ENCODE peak calls at places on chromosome 4, in six cellular contexts. One of them, this sample, is unnamed.

GRCh38 chr4:6467600-6467999 is 4.8 kb downstream of the PPP2R2C start:
- DNase-seq in SW480: no peak
- DNase-seq in cardiac fibroblast: no peak
- DNase-seq in iPS-NIHi11: no peak
- DNase-seq in RCC 7860: no peak
- DNase-seq in T-cell: no peak
- DNase-seq in this sample: peak; percentile 7

GRCh38 chr4:1172228-1172851 is at the start of gene SPON2:
- DNase-seq in SW480: no peak
- DNase-seq in cardiac fibroblast: peak; percentile 28
- DNase-seq in iPS-NIHi11: peak; percentile 71
- DNase-seq in RCC 7860: no peak
- DNase-seq in T-cell: no peak
- DNase-seq in this sample: peak; percentile 88

GRCh38 chr4:149371021-149371420 is 444.6 kb downstream of the IQCM start:
- DNase-seq in SW480: peak; percentile 64
- DNase-seq in cardiac fibroblast: peak; percentile 81
- DNase-seq in iPS-NIHi11: peak; percentile 74
- DNase-seq in RCC 7860: peak; percentile 23
- DNase-seq in T-cell: no peak
- DNase-seq in this sample: peak; percentile 15

GRCh38 chr4:98529970-98530569 is 128.3 kb downstream of the TSPAN5 start:
- DNase-seq in SW480: no peak
- DNase-seq in cardiac fibroblast: no peak
- DNase-seq in iPS-NIHi11: no peak
- DNase-seq in RCC 7860: no peak
- DNase-seq in T-cell: no peak
- DNase-seq in this sample: no peak

GRCh38 chr4:17780461-17781071 is 855 bp downstream of the FAM184B start:
- DNase-seq in SW480: no peak
- DNase-seq in cardiac fibroblast: peak; percentile 15
- DNase-seq in iPS-NIHi11: no peak
- DNase-seq in RCC 7860: no peak
- DNase-seq in T-cell: no peak
- DNase-seq in this sample: no peak

GRCh38 chr4:16212138-16212782 is 14.0 kb downstream of the TAPT1 start:
- DNase-seq in SW480: no peak
- DNase-seq in cardiac fibroblast: no peak
- DNase-seq in iPS-NIHi11: no peak
- DNase-seq in RCC 7860: no peak
- DNase-seq in T-cell: no peak
- DNase-seq in this sample: no peak

GRCh38 chr4:123412700-123413512 is 16.3 kb downstream of the SPRY1 start:
- DNase-seq in SW480: no peak
- DNase-seq in cardiac fibroblast: peak; percentile 53
- DNase-seq in iPS-NIHi11: no peak
- DNase-seq in RCC 7860: no peak
- DNase-seq in T-cell: no peak
- DNase-seq in this sample: no peak

GRCh38 chr4:2334826-2335728 is 73.2 kb upstream of the MXD4 start:
- DNase-seq in SW480: no peak
- DNase-seq in cardiac fibroblast: no peak
- DNase-seq in iPS-NIHi11: no peak
- DNase-seq in RCC 7860: no peak
- DNase-seq in T-cell: no peak
- DNase-seq in this sample: peak; percentile 67

GRCh38 chr4:182642831-182643230 is 274.4 kb downstream of the DCTD start:
- DNase-seq in SW480: no peak
- DNase-seq in cardiac fibroblast: peak; percentile 29
- DNase-seq in iPS-NIHi11: no peak
- DNase-seq in RCC 7860: no peak
- DNase-seq in T-cell: no peak
- DNase-seq in this sample: no peak

GRCh38 chr4:94457692-94458106 is 6.0 kb downstream of the PDLIM5 start:
- DNase-seq in SW480: no peak
- DNase-seq in cardiac fibroblast: no peak
- DNase-seq in iPS-NIHi11: peak; percentile 37
- DNase-seq in RCC 7860: peak; percentile 59
- DNase-seq in T-cell: no peak
- DNase-seq in this sample: peak; percentile 13

GRCh38 chr4:30718021-30718888 is 1.9 kb upstream of the PCDH7 start:
- DNase-seq in SW480: no peak
- DNase-seq in cardiac fibroblast: no peak
- DNase-seq in iPS-NIHi11: peak; percentile 41
- DNase-seq in RCC 7860: no peak
- DNase-seq in T-cell: no peak
- DNase-seq in this sample: peak; percentile 78

GRCh38 chr4:917466-917865 is 14.7 kb downstream of the GAK start:
- DNase-seq in SW480: no peak
- DNase-seq in cardiac fibroblast: no peak
- DNase-seq in iPS-NIHi11: no peak
- DNase-seq in RCC 7860: no peak
- DNase-seq in T-cell: no peak
- DNase-seq in this sample: peak; percentile 22

GRCh38 chr4:174538876-174539250 is 16.6 kb upstream of the HPGD start:
- DNase-seq in SW480: no peak
- DNase-seq in cardiac fibroblast: no peak
- DNase-seq in iPS-NIHi11: no peak
- DNase-seq in RCC 7860: no peak
- DNase-seq in T-cell: no peak
- DNase-seq in this sample: no peak

GRCh38 chr4:139266583-139267257 is 13.3 kb downstream of the MGARP start:
- DNase-seq in SW480: peak; percentile 60
- DNase-seq in cardiac fibroblast: peak; percentile 56
- DNase-seq in iPS-NIHi11: peak; percentile 50
- DNase-seq in RCC 7860: peak; percentile 74
- DNase-seq in T-cell: peak; percentile 63
- DNase-seq in this sample: peak; percentile 44

GRCh38 chr4:186192068-186192751 is 843 bp downstream of the CYP4V2 start:
- DNase-seq in SW480: peak; percentile 57
- DNase-seq in cardiac fibroblast: peak; percentile 60
- DNase-seq in iPS-NIHi11: peak; percentile 73
- DNase-seq in RCC 7860: no peak
- DNase-seq in T-cell: no peak
- DNase-seq in this sample: peak; percentile 75

GRCh38 chr4:9983211-9983610 is 38.1 kb downstream of the SLC2A9 start:
- DNase-seq in SW480: no peak
- DNase-seq in cardiac fibroblast: no peak
- DNase-seq in iPS-NIHi11: no peak
- DNase-seq in RCC 7860: no peak
- DNase-seq in T-cell: no peak
- DNase-seq in this sample: no peak

GRCh38 chr4:112889199-112889598 is 160.3 kb upstream of the ANK2 start:
- DNase-seq in SW480: no peak
- DNase-seq in cardiac fibroblast: no peak
- DNase-seq in iPS-NIHi11: no peak
- DNase-seq in RCC 7860: no peak
- DNase-seq in T-cell: no peak
- DNase-seq in this sample: no peak

GRCh38 chr4:8320386-8320750 is 50.8 kb downstream of the HTRA3 start:
- DNase-seq in SW480: no peak
- DNase-seq in cardiac fibroblast: no peak
- DNase-seq in iPS-NIHi11: peak; percentile 60
- DNase-seq in RCC 7860: no peak
- DNase-seq in T-cell: no peak
- DNase-seq in this sample: peak; percentile 86

GRCh38 chr4:2066011-2066551 is 7.0 kb downstream of the NAT8L start:
- DNase-seq in SW480: no peak
- DNase-seq in cardiac fibroblast: no peak
- DNase-seq in iPS-NIHi11: no peak
- DNase-seq in RCC 7860: no peak
- DNase-seq in T-cell: no peak
- DNase-seq in this sample: peak; percentile 64

GRCh38 chr4:76200771-76201224 is 12.8 kb downstream of the SCARB2 start:
- DNase-seq in SW480: peak; percentile 88
- DNase-seq in cardiac fibroblast: no peak
- DNase-seq in iPS-NIHi11: no peak
- DNase-seq in RCC 7860: peak; percentile 74
- DNase-seq in T-cell: no peak
- DNase-seq in this sample: no peak

GRCh38 chr4:125011646-125012045 is 299.1 kb upstream of the ANKRD50 start:
- DNase-seq in SW480: no peak
- DNase-seq in cardiac fibroblast: peak; percentile 50
- DNase-seq in iPS-NIHi11: no peak
- DNase-seq in RCC 7860: no peak
- DNase-seq in T-cell: no peak
- DNase-seq in this sample: no peak

GRCh38 chr4:41069838-41070237 is 144.5 kb downstream of the APBB2 start:
- DNase-seq in SW480: no peak
- DNase-seq in cardiac fibroblast: no peak
- DNase-seq in iPS-NIHi11: peak; percentile 45
- DNase-seq in RCC 7860: no peak
- DNase-seq in T-cell: no peak
- DNase-seq in this sample: peak; percentile 56

GRCh38 chr4:25060586-25061340 is 30.0 kb upstream of the LGI2 start:
- DNase-seq in SW480: no peak
- DNase-seq in cardiac fibroblast: peak; percentile 36
- DNase-seq in iPS-NIHi11: no peak
- DNase-seq in RCC 7860: no peak
- DNase-seq in T-cell: no peak
- DNase-seq in this sample: no peak

GRCh38 chr4:2948895-2949781 is 14.1 kb downstream of the NOP14 start:
- DNase-seq in SW480: no peak
- DNase-seq in cardiac fibroblast: peak; percentile 43
- DNase-seq in iPS-NIHi11: no peak
- DNase-seq in RCC 7860: no peak
- DNase-seq in T-cell: no peak
- DNase-seq in this sample: peak; percentile 61

GRCh38 chr4:22688236-22688635 is 4.5 kb upstream of the GBA3 start:
- DNase-seq in SW480: no peak
- DNase-seq in cardiac fibroblast: peak; percentile 20
- DNase-seq in iPS-NIHi11: no peak
- DNase-seq in RCC 7860: peak; percentile 26
- DNase-seq in T-cell: no peak
- DNase-seq in this sample: no peak

GRCh38 chr4:69757464-69757863 is 3.0 kb downstream of the SULT1B1 start:
- DNase-seq in SW480: no peak
- DNase-seq in cardiac fibroblast: no peak
- DNase-seq in iPS-NIHi11: no peak
- DNase-seq in RCC 7860: no peak
- DNase-seq in T-cell: no peak
- DNase-seq in this sample: no peak

GRCh38 chr4:38860788-38861424 is 4.3 kb upstream of the TLR6 start:
- DNase-seq in SW480: peak; percentile 47
- DNase-seq in cardiac fibroblast: peak; percentile 70
- DNase-seq in iPS-NIHi11: peak; percentile 81
- DNase-seq in RCC 7860: no peak
- DNase-seq in T-cell: peak; percentile 57
- DNase-seq in this sample: peak; percentile 76

GRCh38 chr4:140094701-140095420 is 59.1 kb downstream of the MAML3 start:
- DNase-seq in SW480: no peak
- DNase-seq in cardiac fibroblast: no peak
- DNase-seq in iPS-NIHi11: peak; percentile 47
- DNase-seq in RCC 7860: no peak
- DNase-seq in T-cell: peak; percentile 50
- DNase-seq in this sample: peak; percentile 60

GRCh38 chr4:57911203-57911602 is 801.0 kb upstream of the IGFBP7 start:
- DNase-seq in SW480: no peak
- DNase-seq in cardiac fibroblast: no peak
- DNase-seq in iPS-NIHi11: no peak
- DNase-seq in RCC 7860: no peak
- DNase-seq in T-cell: no peak
- DNase-seq in this sample: no peak

GRCh38 chr4:185117300-185117934 is 25.6 kb upstream of the SLC25A4 start:
- DNase-seq in SW480: no peak
- DNase-seq in cardiac fibroblast: no peak
- DNase-seq in iPS-NIHi11: no peak
- DNase-seq in RCC 7860: no peak
- DNase-seq in T-cell: no peak
- DNase-seq in this sample: no peak

GRCh38 chr4:181911420-181911819 is 331.8 kb upstream of the TENM3 start:
- DNase-seq in SW480: no peak
- DNase-seq in cardiac fibroblast: peak; percentile 28
- DNase-seq in iPS-NIHi11: no peak
- DNase-seq in RCC 7860: no peak
- DNase-seq in T-cell: no peak
- DNase-seq in this sample: no peak

GRCh38 chr4:57270350-57270749 is 160.2 kb upstream of the IGFBP7 start:
- DNase-seq in SW480: no peak
- DNase-seq in cardiac fibroblast: peak; percentile 1
- DNase-seq in iPS-NIHi11: no peak
- DNase-seq in RCC 7860: no peak
- DNase-seq in T-cell: no peak
- DNase-seq in this sample: no peak

GRCh38 chr4:150098214-150098613 is 20.0 kb downstream of the DCLK2 start:
- DNase-seq in SW480: no peak
- DNase-seq in cardiac fibroblast: peak; percentile 48
- DNase-seq in iPS-NIHi11: no peak
- DNase-seq in RCC 7860: no peak
- DNase-seq in T-cell: no peak
- DNase-seq in this sample: no peak

GRCh38 chr4:169530048-169530447 is 82.3 kb downstream of the NEK1 start:
- DNase-seq in SW480: no peak
- DNase-seq in cardiac fibroblast: peak; percentile 1
- DNase-seq in iPS-NIHi11: no peak
- DNase-seq in RCC 7860: no peak
- DNase-seq in T-cell: no peak
- DNase-seq in this sample: no peak

GRCh38 chr4:158500054-158500453 is 21.6 kb upstream of the RXFP1 start:
- DNase-seq in SW480: no peak
- DNase-seq in cardiac fibroblast: no peak
- DNase-seq in iPS-NIHi11: no peak
- DNase-seq in RCC 7860: no peak
- DNase-seq in T-cell: no peak
- DNase-seq in this sample: no peak

GRCh38 chr4:10625130-10625529 is 59.4 kb downstream of the CLNK start:
- DNase-seq in SW480: no peak
- DNase-seq in cardiac fibroblast: no peak
- DNase-seq in iPS-NIHi11: no peak
- DNase-seq in RCC 7860: no peak
- DNase-seq in T-cell: no peak
- DNase-seq in this sample: no peak

GRCh38 chr4:1775731-1776500 is 17.2 kb upstream of the FGFR3 start:
- DNase-seq in SW480: no peak
- DNase-seq in cardiac fibroblast: peak; percentile 19
- DNase-seq in iPS-NIHi11: no peak
- DNase-seq in RCC 7860: no peak
- DNase-seq in T-cell: no peak
- DNase-seq in this sample: no peak

GRCh38 chr4:140255467-140255866 is 101.5 kb upstream of the MAML3 start:
- DNase-seq in SW480: no peak
- DNase-seq in cardiac fibroblast: peak; percentile 60
- DNase-seq in iPS-NIHi11: no peak
- DNase-seq in RCC 7860: no peak
- DNase-seq in T-cell: no peak
- DNase-seq in this sample: no peak

GRCh38 chr4:151833174-151833573 is 72.4 kb upstream of the GATB start:
- DNase-seq in SW480: no peak
- DNase-seq in cardiac fibroblast: no peak
- DNase-seq in iPS-NIHi11: no peak
- DNase-seq in RCC 7860: no peak
- DNase-seq in T-cell: no peak
- DNase-seq in this sample: no peak